ENCODE peak calls at places on chromosomes 6 and 20, in ten cellular contexts. O is CD8-positive, alpha-beta T cell; D is CD4-positive, CD25-positive, alpha-beta regulatory T cell; F is spleen; H is breast epithelium; J is OCI-LY7; V is IMR-90; K is body of pancreas; S is A549; U is HL-60. G is an unnamed sample.
A peak's percentile ranks its signal among the peaks of the same experiment; 100 is the strongest.

GRCh38 chr6:11890849-11891248 is 112.2 kb upstream of the ADTRP start:
- DNase-seq in O (no peak), D (no peak), F (no peak), H (no peak), J (no peak), V (peak; percentile 58), K (no peak), S (no peak), U (no peak), G (no peak)

GRCh38 chr6:122068291-122068769 is 331.1 kb upstream of the HSF2 start:
- DNase-seq in O (no peak), D (no peak), F (no peak), H (no peak), J (no peak), V (no peak), K (no peak), S (no peak), U (no peak), G (no peak)

GRCh38 chr6:67252663-67253062 is 1382.4 kb upstream of the ADGRB3 start:
- DNase-seq in O (no peak), D (no peak), F (no peak), H (no peak), J (no peak), V (no peak), K (no peak), S (no peak), U (no peak), G (no peak)

GRCh38 chr20:48945840-48946514 is 24.5 kb downstream of the ARFGEF2 start:
- DNase-seq in O (no peak), D (no peak), F (no peak), H (peak; percentile 83), J (no peak), V (peak; percentile 45), K (peak; percentile 54), S (peak; percentile 33), U (no peak), G (no peak)

GRCh38 chr20:21508230-21509078 is 5.4 kb downstream of the NKX2-2 start:
- DNase-seq in O (no peak), D (no peak), F (no peak), H (no peak), J (no peak), V (no peak), K (no peak), S (no peak), U (no peak), G (no peak)

GRCh38 chr20:61052195-61052594 is 199.9 kb upstream of the CDH4 start:
- DNase-seq in O (no peak), D (no peak), F (no peak), H (no peak), J (no peak), V (no peak), K (no peak), S (no peak), U (no peak), G (no peak)

GRCh38 chr6:53455678-53456077 is 89.2 kb downstream of the GCLC start:
- DNase-seq in O (no peak), D (no peak), F (no peak), H (no peak), J (no peak), V (no peak), K (no peak), S (no peak), U (no peak), G (no peak)

GRCh38 chr6:31829633-31830492 is 2.3 kb downstream of the HSPA1B start:
- DNase-seq in O (no peak), D (no peak), F (peak; percentile 78), H (no peak), J (peak; percentile 74), V (peak; percentile 56), K (no peak), S (peak; percentile 51), U (no peak), G (no peak)

GRCh38 chr6:154993026-154993425 is 2.1 kb upstream of the TIAM2 start:
- DNase-seq in O (no peak), D (no peak), F (no peak), H (no peak), J (no peak), V (no peak), K (no peak), S (peak; percentile 28), U (no peak), G (no peak)

DNA sequence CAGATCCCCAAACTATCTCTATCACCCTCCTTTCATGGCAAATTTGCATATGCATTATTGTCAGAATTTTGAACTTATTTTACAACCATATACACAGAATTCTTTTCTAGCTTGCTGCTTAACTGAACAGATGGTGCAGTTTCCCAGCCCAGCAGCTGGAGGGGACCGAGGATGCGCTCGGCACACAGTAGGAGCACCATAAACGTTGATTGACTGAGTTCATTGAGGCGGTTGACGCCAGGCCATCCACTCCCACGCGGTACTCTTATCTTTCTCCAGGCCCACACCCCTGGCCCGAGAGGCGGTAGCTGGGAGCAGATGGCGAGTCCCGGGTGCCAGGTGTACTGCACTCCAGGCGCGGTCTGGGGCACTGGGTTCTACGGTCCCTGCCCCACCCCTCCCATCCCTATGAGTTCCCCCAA is 6.8 kb upstream of the SOX4 start:
- DNase-seq in O (no peak), D (no peak), F (no peak), H (no peak), J (no peak), V (no peak), K (no peak), S (no peak), U (no peak), G (no peak)
- H3K27ac ChIP-seq in O (no peak overlapping the region), D (no peak overlapping the region), F (no peak overlapping the region), H (peak overlapping the region; percentile 92), J (no peak overlapping the region), V (peak overlapping the region; percentile 94), K (peak overlapping the region; percentile 95), S (peak overlapping the region; percentile 92), U (peak overlapping the region; percentile 59), G (no peak overlapping the region)

DNA sequence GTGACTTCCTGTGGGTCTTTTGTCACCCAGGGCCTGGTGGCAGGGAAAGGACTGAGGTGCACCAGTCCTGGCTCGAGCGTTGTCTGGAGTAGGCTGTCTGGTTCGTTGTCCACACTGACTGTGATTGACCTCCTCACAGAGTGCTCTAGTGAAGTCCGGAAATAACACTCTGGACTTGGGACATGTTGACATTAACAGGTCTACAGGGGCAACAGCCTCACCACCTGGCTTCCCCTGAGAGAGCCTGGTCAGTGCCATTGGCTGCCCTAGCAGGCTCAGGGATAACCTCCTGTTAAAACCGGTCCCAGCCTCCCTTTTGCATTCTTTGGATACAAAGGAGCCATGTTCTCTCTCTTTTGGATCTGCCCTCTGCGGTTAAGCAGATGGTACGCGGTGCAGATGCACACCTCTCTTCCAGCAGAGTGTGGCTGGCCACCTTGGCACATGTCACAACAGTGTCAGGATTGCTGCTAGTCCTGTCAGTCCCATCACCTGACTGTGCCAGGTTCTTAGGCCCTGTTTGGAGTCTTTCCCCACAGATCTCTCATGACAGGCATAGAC is 46.2 kb downstream of the CDS2 start:
- DNase-seq in O (no peak), D (no peak), F (no peak), H (no peak), J (no peak), V (no peak), K (no peak), S (no peak), U (no peak), G (no peak)
- H3K27ac ChIP-seq in O (no peak overlapping the region), D (no peak overlapping the region), F (no peak overlapping the region), H (peak overlapping the region; percentile 43), J (no peak overlapping the region), V (no peak overlapping the region), K (no peak overlapping the region), S (no peak overlapping the region), U (no peak overlapping the region), G (no peak overlapping the region)

GRCh38 chr6:15061176-15061575 is 184.7 kb upstream of the JARID2 start:
- DNase-seq in O (no peak), D (no peak), F (no peak), H (no peak), J (peak; percentile 28), V (no peak), K (no peak), S (no peak), U (peak; percentile 50), G (no peak)

GRCh38 chr6:15063253-15063853 is 182.5 kb upstream of the JARID2 start:
- DNase-seq in O (no peak), D (no peak), F (peak; percentile 85), H (no peak), J (peak; percentile 26), V (peak; percentile 40), K (no peak), S (no peak), U (peak; percentile 88), G (no peak)

GRCh38 chr6:15062311-15063252 is 183.3 kb upstream of the JARID2 start:
- DNase-seq in O (no peak), D (no peak), F (no peak), H (no peak), J (no peak), V (peak; percentile 99), K (no peak), S (peak; percentile 20), U (peak; percentile 34), G (no peak)

GRCh38 chr6:15058200-15059070 is 187.4 kb upstream of the JARID2 start:
- DNase-seq in O (no peak), D (no peak), F (no peak), H (no peak), J (no peak), V (no peak), K (no peak), S (no peak), U (no peak), G (no peak)

DNA sequence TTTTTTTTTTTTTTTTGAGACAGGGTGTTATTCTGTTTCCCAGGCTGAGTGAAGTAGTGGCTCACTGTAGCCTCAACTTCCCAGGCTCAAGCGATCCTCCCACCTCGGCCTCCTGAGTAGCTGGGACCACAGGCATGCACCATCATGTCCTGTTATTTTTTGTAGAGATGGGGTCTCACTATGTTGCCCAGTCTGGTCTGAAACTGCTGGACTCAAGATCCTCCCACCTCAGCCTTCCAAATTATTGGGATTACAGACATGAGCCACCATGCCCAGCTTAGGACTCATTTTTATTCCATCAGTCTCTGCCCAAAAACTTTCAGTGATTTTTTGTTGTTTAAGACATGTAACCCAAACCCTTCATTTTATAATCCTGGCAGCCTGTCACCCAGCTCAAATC is 184.0 kb upstream of the JARID2 start:
- DNase-seq in O (no peak), D (no peak), F (no peak), H (no peak), J (no peak), V (no peak), K (no peak), S (no peak), U (no peak), G (no peak)
- H3K27ac ChIP-seq in O (no peak overlapping the region), D (no peak overlapping the region), F (no peak overlapping the region), H (no peak overlapping the region), J (no peak overlapping the region), V (peak overlapping the region; percentile 5), K (no peak overlapping the region), S (no peak overlapping the region), U (no peak overlapping the region), G (no peak overlapping the region)

GRCh38 chr6:131980338-131980790 is 29.2 kb upstream of the CCN2 start:
- DNase-seq in O (no peak), D (no peak), F (no peak), H (no peak), J (no peak), V (no peak), K (no peak), S (no peak), U (no peak), G (no peak)
- H3K27ac ChIP-seq in O (no peak overlapping the region), D (no peak overlapping the region), F (no peak overlapping the region), H (no peak overlapping the region), J (no peak overlapping the region), V (peak overlapping the region; percentile 96), K (no peak overlapping the region), S (no peak overlapping the region), U (no peak overlapping the region), G (no peak overlapping the region)

GRCh38 chr6:168608113-168608400 is 167.1 kb downstream of the SMOC2 start:
- DNase-seq in O (no peak), D (no peak), F (no peak), H (no peak), J (no peak), V (no peak), K (no peak), S (no peak), U (no peak), G (no peak)
- H3K27ac ChIP-seq in O (no peak overlapping the region), D (no peak overlapping the region), F (no peak overlapping the region), H (no peak overlapping the region), J (no peak overlapping the region), V (no peak overlapping the region), K (no peak overlapping the region), S (no peak overlapping the region), U (no peak overlapping the region), G (no peak overlapping the region)